ENCODE peak calls at places on chromosomes 4 and X, in five cellular contexts. N is cardiac muscle cell, X is transverse colon, U is left lung, V is adrenal gland. B is an unnamed sample.

GRCh38 chr4:156946508-156947197 is 24.9 kb downstream of the PDGFC start:
- DNase-seq in V (peak; percentile 35), N (no peak), U (no peak), X (no peak), B (no peak)

GRCh38 chr4:150114641-150115040 is 36.4 kb downstream of the DCLK2 start:
- DNase-seq in V (no peak), U (no peak), N (no peak), X (no peak), B (no peak)

GRCh38 chrX:39311646-39312045 is 510.4 kb downstream of the MID1IP1 start:
- DNase-seq in U (no peak), N (no peak), X (no peak), V (no peak), B (no peak)

GRCh38 chr4:186936496-186937375 is 213.1 kb upstream of the FAT1 start:
- DNase-seq in N (no peak), X (no peak), V (no peak), U (no peak), B (no peak)

GRCh38 chr4:1462009-1462767 is 55.9 kb upstream of the NKX1-1 start:
- DNase-seq in N (no peak), V (peak; percentile 7), U (peak; percentile 75), X (no peak), B (no peak)

GRCh38 chr4:53601251-53601764 is 10.0 kb upstream of the LNX1 start:
- DNase-seq in V (no peak), U (no peak), N (peak; percentile 43), X (peak; percentile 29), B (peak; percentile 28)

GRCh38 chrX:102154218-102154860 is 1.4 kb downstream of the BEX5 start:
- DNase-seq in U (no peak), X (peak; percentile 9), V (no peak), N (peak; percentile 5), B (peak; percentile 27)

GRCh38 chr4:186192068-186192751 is 843 bp downstream of the CYP4V2 start:
- DNase-seq in U (no peak), X (peak; percentile 57), V (peak; percentile 41), N (peak; percentile 59), B (peak; percentile 21)

GRCh38 chr4:20603671-20604313 is 96.5 kb upstream of the PACRGL start:
- DNase-seq in V (no peak), U (no peak), N (no peak), X (no peak), B (no peak)

GRCh38 chr4:101171747-101172146 is 175.6 kb downstream of the PPP3CA start:
- DNase-seq in U (no peak), V (no peak), X (no peak), N (no peak), B (no peak)

GRCh38 chrX:41603591-41603990 is 85.2 kb upstream of the GPR34 start:
- DNase-seq in U (no peak), X (no peak), N (no peak), V (no peak), B (no peak)

GRCh38 chr4:33060873-33061542 is 2340.8 kb downstream of the PCDH7 start:
- DNase-seq in X (peak; percentile 24), N (peak; percentile 79), U (no peak), V (no peak), B (no peak)

DNA sequence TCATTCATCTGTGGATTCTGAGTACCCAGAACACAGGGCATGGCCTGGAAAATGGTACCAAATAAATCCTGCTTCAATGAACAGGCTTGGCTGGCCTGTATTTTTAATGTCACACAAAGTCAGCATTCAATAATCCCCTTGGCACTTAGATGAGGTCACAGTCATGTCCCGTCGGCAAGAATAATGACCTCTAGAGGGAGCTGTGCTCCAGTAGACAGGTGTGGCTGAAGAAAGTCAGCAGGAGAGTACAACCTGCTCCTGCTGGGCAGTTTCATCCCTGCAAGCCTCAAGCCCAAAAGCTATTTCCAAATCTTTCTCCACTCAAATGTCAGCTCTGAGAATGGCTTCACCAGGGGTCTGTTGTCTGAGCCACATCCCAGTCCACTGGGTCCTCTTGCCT is 404.0 kb upstream of the F9 start:
- DNase-seq in N (peak; percentile 64), X (peak; percentile 18), V (no peak), U (no peak), B (no peak)
- TF ChIP-seq CTCF in N (no peak), X (peak; percentile 31), V (no peak), U (peak; percentile 44), B (no peak)

GRCh38 chr4:76087007-76087769 is 12.7 kb downstream of the ART3 start:
- DNase-seq in N (peak; percentile 80), V (peak; percentile 51), X (peak; percentile 37), U (no peak), B (peak; percentile 70)
- H3K4me3 ChIP-seq in N (no peak overlapping the region), V (no peak overlapping the region), X (no peak overlapping the region), U (no peak overlapping the region), B (no peak overlapping the region)

DNA sequence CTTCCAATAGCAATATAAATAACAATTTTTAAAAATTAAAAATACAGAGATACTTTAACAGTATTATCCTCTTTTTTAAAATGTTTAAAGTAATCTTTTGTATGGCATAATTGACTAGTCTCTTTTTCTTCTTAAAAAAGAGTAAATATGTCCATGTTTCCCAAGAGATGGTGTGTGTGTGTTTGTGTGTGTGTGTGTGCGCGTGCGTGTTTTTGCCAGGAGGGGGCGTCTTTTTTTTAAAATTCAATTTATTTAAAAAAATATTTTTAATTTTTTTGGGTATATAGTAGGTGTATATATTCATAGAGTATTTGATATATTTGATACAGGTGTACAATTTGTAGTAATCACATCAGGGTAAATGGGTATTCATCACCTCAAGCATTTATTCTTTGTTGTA is 1073.7 kb downstream of the PCDH7 start:
- DNase-seq in V (no peak), X (no peak), N (no peak), U (no peak), B (no peak)
- TF ChIP-seq CTCF in V (no peak), X (no peak), N (peak; percentile 25), U (no peak), B (no peak)

DNA sequence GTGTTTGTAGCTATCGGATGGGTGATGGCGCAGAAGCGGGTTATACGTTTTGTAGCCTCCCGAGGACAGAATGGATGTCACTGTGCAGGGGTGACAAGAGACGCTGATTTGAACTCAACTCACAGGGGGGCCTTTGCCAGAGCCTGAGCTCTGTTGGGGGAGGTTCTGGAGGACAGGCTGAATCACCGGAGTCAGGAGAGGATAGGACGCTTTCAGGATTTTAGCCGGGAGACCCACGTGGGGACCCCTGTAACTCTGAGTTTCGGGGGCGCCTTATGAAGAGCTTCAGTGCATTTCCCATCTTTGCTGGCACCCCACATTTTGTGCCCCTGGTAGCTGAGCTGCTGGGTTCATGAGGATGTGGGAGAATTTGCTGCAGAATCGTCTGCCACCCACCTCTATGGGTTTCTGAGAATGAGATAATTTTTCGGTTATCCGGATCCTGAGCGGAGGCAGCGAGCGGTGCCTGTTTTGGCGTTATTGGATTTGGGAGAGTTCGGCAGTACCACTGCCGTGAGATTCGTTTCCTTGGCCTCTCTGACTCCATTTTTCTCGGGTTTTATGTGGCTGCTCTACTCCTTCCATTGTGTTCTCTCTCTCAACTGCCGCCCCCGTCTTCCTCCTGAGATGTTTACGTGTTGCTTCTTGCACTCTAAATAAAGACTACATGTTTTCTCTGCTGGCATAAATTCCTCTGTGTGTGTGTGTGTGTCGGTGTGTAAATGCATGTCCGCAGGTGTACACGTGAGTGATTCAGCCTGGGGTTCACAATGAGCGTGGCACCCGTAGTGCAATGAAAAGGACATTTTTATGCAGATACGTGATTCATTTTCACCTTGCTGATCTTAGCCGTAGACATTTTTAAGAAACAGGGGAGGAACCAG is 81.8 kb downstream of the STOX2 start:
- DNase-seq in U (no peak), V (no peak), X (no peak), N (no peak), B (no peak)
- H3K4me3 ChIP-seq in U (peak overlapping the region; percentile 17), V (no peak overlapping the region), X (peak overlapping the region; percentile 19), N (no peak overlapping the region), B (peak overlapping the region; percentile 47)

DNA sequence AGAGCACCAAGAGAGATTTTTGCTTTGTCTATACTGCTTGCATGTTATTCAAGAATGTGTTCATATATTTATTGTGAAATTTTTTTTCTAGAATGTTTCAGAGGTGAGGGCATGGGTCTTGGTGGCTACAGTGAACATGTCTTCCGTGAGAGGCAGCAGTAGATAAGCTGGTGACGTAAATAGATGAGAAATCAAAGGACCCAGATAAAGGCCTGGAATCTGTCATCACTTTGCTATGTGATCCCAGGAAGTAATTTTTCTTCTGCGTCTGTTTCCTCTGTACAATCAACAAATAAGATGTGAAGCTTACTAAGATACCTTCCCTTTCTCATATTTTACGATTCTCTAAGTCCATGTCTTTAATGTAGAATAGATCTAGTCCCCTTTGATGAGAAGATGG is 129.1 kb downstream of the COL4A6 start:
- DNase-seq in U (no peak), X (no peak), V (no peak), N (no peak), B (no peak)
- TF ChIP-seq CTCF in U (no peak), X (no peak), V (no peak), N (no peak), B (no peak)

B was measured in dorsolateral prefrontal cortex.